ENCODE peak calls at places on chromosomes 16 and 17, in six cellular contexts. B, M, K, H, Z and N are unnamed samples.

GRCh38 chr16:28108590-28109247 is 45.2 kb upstream of the GSG1L start:
- DNase-seq in B (no peak), M (no peak), K (peak), H (no peak), Z (peak), N (no peak)

GRCh38 chr16:85436636-85437160 is 176.4 kb upstream of the GSE1 start:
- DNase-seq in B (no peak), M (no peak), K (no peak), H (no peak), Z (no peak), N (peak)

GRCh38 chr17:32317353-32317752 is 24.6 kb downstream of the C17orf75 start:
- DNase-seq in B (no peak), M (no peak), K (no peak), H (no peak), Z (no peak), N (no peak)

GRCh38 chr17:59074494-59074893 is 32.2 kb downstream of the TRIM37 start:
- DNase-seq in B (no peak), M (no peak), K (no peak), H (peak), Z (no peak), N (no peak)

GRCh38 chr17:16425698-16426659 is 10.6 kb downstream of the TRPV2 start:
- DNase-seq in B (no peak), M (no peak), K (no peak), H (no peak), Z (no peak), N (no peak)

GRCh38 chr16:82542714-82543113 is 84.1 kb upstream of the CDH13 start:
- DNase-seq in B (no peak), M (no peak), K (no peak), H (no peak), Z (no peak), N (no peak)

GRCh38 chr17:41793749-41794602 is 7.5 kb upstream of the JUP start:
- DNase-seq in B (no peak), M (no peak), K (peak), H (no peak), Z (no peak), N (peak)

GRCh38 chr16:70695351-70696070 is 9.7 kb upstream of the MTSS2 start:
- DNase-seq in B (peak), M (no peak), K (no peak), H (no peak), Z (peak), N (peak)

GRCh38 chr17:29608986-29609385 is 13.7 kb downstream of the CORO6 start:
- DNase-seq in B (no peak), M (no peak), K (no peak), H (no peak), Z (peak), N (no peak)

GRCh38 chr17:80872011-80872929 is 119.4 kb upstream of the CHMP6 start:
- DNase-seq in B (peak), M (no peak), K (no peak), H (no peak), Z (peak), N (no peak)

GRCh38 chr17:65022751-65023421 is 33.7 kb downstream of the GNA13 start:
- DNase-seq in B (no peak), M (no peak), K (no peak), H (peak), Z (no peak), N (no peak)

GRCh38 chr17:80257716-80258213 is 2.9 kb upstream of the RNF213 start:
- DNase-seq in B (no peak), M (no peak), K (no peak), H (no peak), Z (no peak), N (no peak)

GRCh38 chr16:57660715-57661463 is 7.2 kb upstream of the ADGRG3 start:
- DNase-seq in B (no peak), M (no peak), K (no peak), H (no peak), Z (no peak), N (no peak)

GRCh38 chr16:11359370-11359769 is 14.1 kb downstream of the RMI2 start:
- DNase-seq in B (no peak), M (no peak), K (no peak), H (peak), Z (peak), N (no peak)

GRCh38 chr16:70018254-70018653 is 67.1 kb downstream of the CLEC18A start:
- DNase-seq in B (no peak), M (no peak), K (no peak), H (peak), Z (no peak), N (peak)

GRCh38 chr16:22091721-22092120 is 620 bp upstream of the VWA3A start:
- DNase-seq in B (no peak), M (no peak), K (no peak), H (no peak), Z (no peak), N (no peak)

GRCh38 chr16:22093952-22094351 is 1.6 kb downstream of the VWA3A start:
- DNase-seq in B (no peak), M (no peak), K (no peak), H (no peak), Z (no peak), N (no peak)

GRCh38 chr16:22088642-22089041 is 3.7 kb upstream of the VWA3A start:
- DNase-seq in B (no peak), M (no peak), K (no peak), H (no peak), Z (no peak), N (no peak)

GRCh38 chr16:22089910-22090309 is 2.4 kb upstream of the VWA3A start:
- DNase-seq in B (no peak), M (no peak), K (no peak), H (no peak), Z (no peak), N (no peak)

DNA sequence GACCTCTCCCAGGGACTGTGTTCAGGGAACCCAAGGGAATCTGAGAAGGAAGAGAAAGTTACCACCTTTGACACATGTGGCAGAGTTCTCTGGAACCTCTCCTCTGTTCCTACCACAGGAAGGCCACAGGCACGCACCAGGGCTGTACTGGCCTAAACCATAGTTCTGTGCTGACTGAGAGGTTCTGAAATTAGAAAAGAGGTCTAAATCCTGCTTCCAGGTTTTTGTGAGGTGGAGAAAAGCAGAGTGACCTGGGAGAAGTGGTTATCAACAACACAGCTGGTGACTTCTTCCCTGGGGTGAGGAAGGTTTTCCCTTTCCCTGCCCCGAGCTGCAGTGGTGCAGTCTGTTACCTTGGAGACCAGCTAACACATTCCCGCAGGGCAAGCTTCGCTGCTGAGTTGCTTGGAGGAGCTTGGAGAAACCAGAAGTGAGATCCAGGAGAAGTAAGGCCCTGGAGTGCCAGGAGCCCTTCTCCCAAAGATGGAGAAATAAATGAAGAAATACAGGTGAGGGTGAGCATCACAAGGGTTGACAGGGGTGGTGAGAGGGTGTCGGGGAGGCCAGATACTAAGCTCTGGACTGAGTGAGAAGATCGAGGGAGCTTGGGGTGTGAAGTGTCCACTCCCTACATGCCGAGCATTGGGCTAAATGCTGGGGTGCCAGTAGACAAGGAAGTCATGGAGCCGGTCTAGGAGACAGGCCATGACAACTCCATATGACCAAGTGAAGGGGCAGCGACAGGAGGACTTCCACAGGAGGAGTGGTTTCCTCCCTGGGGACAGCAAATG is at the start of gene VWA3A:
- DNase-seq in B (no peak), M (no peak), K (no peak), H (no peak), Z (no peak), N (no peak)
- H3K27ac ChIP-seq in B (peak), M (no peak), K (no peak), H (no peak), Z (peak), N (no peak)

DNA sequence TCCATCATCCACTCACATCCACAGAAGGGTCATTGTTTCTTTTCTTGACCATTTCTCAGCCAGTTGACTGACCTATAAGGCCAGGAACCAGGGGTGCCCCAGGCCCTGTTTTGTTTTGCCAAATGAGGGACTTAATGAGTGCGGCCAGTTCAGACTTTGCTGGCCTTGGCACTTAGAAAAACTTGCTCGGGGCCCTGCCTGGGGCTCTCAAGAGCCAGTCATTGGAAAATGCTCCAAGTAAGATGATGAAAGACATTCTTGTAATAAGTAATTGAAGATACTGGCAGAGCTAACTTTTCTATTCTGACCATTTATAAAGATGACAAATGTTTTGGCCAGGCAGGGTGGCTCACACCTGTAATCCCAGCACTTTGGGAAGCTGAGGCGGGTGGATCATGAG is 29.0 kb upstream of the CLEC18B start:
- DNase-seq in B (no peak), M (no peak), K (no peak), H (no peak), Z (no peak), N (no peak)
- H3K27ac ChIP-seq in B (peak), M (peak), K (peak), H (peak), Z (peak), N (peak)

GRCh38 chr17:57033296-57033695 is 51.8 kb upstream of the AKAP1 start:
- DNase-seq in B (no peak), M (no peak), K (peak), H (no peak), Z (peak), N (no peak)
- H3K27ac ChIP-seq in B (peak), M (no peak), K (peak), H (no peak), Z (peak), N (no peak)

DNA sequence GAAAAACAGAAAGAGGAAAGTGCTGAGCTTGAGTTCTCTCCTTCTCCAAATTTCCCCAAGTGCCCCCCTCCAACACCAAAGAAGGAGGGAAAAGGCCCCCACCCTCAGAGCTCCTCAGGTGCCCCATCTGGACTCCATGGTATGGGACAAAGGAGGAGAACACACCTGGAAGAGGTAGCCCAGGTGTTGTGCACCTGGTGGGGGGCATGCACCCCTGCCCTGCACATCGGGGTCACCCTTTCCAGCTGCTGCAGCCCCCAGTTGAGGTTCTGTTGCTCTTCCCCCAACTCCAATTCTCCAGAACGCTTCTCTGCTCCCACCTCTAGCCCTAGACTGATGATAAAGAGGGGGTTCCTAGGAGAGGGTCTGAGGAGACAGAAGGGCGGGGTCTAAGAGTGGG is 3.0 kb upstream of the COL1A1 start:
- DNase-seq in B (no peak), M (peak), K (no peak), H (no peak), Z (no peak), N (no peak)
- H3K27ac ChIP-seq in B (no peak), M (no peak), K (peak), H (no peak), Z (peak), N (no peak)

DNA sequence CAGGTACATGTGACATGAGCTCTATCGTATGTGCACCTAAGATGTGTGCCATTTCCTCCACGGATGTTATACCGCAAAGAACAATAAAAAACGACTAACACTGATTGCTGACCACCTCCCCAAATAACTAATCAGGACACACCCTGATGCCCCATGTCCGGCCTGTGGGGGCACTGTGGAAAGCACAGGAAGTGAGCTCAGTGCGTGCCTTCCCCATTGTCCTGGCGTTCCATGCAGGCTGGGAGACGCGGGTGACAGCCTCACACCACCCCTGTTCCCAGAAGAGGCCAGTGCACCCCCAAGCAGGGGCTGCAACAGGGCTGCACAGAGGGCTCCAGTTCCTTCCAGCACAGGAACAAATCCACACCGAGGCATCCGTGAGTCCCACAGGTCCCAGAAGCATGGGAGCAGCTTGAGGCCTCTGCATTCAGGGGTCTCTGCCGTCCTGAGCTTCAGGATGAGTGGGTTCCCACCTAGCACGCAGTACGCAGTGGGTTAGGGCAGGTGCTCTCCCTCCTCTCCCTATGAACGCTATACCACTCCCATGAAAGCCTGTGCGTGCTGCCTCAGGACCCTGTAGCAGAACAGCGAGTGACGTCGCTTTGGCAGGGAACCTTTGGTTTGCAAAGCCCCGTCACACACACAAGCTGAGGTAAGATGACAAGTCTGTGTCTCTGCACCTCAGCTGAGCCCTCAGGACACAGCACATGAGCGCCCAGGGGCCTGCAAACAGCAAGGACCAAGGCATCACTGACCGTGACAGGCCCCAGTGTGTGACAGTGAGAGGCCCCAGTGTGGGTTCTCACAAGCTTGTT is 117.7 kb downstream of the ZNF778 start:
- DNase-seq in B (no peak), M (no peak), K (no peak), H (no peak), Z (peak), N (no peak)
- H3K27ac ChIP-seq in B (peak), M (peak), K (peak), H (no peak), Z (peak), N (no peak)

DNA sequence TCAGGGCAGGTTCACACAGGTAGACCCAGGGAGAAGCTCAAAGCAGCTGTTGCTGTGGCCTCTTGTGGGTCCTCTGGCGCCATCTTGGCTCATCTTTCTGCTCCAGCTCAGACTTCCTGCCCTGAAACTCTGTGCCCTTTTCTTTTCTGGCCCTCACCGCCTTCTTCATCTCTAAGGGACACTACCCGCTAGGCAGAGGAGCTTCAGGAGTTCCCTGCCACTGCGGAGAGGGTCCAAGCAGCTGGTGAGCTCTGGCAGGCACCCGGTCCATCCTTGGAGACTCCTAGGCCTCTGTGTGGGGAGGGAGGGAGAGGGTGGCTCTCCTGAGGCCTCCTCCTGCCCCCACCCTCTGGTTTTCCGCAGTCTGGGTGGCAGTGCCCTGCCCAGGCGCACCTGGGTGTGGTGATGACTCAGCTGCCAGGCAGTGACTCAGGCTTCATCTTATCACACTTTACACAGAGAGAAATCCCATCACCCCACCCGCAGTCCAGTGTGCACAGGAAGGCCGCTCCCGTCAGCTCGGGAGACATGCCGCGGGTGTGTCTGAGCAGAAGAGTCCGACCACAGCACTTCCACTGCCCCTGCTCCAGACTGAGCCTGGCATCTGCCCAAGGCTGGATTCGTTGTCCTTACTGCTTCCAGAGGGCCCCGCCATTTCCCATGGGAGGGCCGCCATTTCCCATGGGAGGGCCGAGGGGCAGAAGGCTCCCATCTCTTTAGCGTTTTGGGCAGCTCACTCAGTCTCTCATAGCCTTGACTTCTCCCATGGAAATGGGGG is 7.3 kb downstream of the NT5C start:
- DNase-seq in B (peak), M (no peak), K (no peak), H (peak), Z (peak), N (peak)
- H3K27ac ChIP-seq in B (peak), M (peak), K (peak), H (peak), Z (peak), N (peak)